ENCODE peak calls at places on chromosomes 3 and 15, in seven cellular contexts. One of them, this sample, is unnamed.

GRCh38 chr3:72844436-72844999 is 3.7 kb downstream of the SHQ1 start:
- DNase-seq in mammary epithelial cell: peak
- DNase-seq in lower leg skin: no peak
- DNase-seq in GM13976: peak
- DNase-seq in SHP77: no peak
- DNase-seq in T-helper 2 cell: no peak
- DNase-seq in globus pallidus: no peak
- DNase-seq in this sample: no peak

GRCh38 chr3:54087581-54088410 is 34.6 kb upstream of the CACNA2D3 start:
- DNase-seq in lower leg skin: no peak
- DNase-seq in mammary epithelial cell: no peak
- DNase-seq in SHP77: no peak
- DNase-seq in GM13976: no peak
- DNase-seq in T-helper 2 cell: no peak
- DNase-seq in globus pallidus: no peak
- DNase-seq in this sample: no peak

GRCh38 chr3:190192807-190193206 is 72.1 kb upstream of the P3H2 start:
- DNase-seq in GM13976: no peak
- DNase-seq in SHP77: no peak
- DNase-seq in globus pallidus: no peak
- DNase-seq in mammary epithelial cell: no peak
- DNase-seq in T-helper 2 cell: no peak
- DNase-seq in lower leg skin: no peak
- DNase-seq in this sample: no peak

GRCh38 chr3:54951405-54951804 is 23.5 kb upstream of the LRTM1 start:
- DNase-seq in SHP77: peak
- DNase-seq in mammary epithelial cell: peak
- DNase-seq in lower leg skin: peak
- DNase-seq in T-helper 2 cell: no peak
- DNase-seq in globus pallidus: peak
- DNase-seq in GM13976: no peak
- DNase-seq in this sample: no peak

GRCh38 chr3:13078158-13078905 is 5.1 kb upstream of the IQSEC1 start:
- DNase-seq in lower leg skin: no peak
- DNase-seq in SHP77: peak
- DNase-seq in T-helper 2 cell: no peak
- DNase-seq in globus pallidus: peak
- DNase-seq in mammary epithelial cell: no peak
- DNase-seq in GM13976: no peak
- DNase-seq in this sample: no peak

GRCh38 chr15:51861557-51862350 is 32.3 kb downstream of the TMOD3 start:
- DNase-seq in SHP77: no peak
- DNase-seq in globus pallidus: no peak
- DNase-seq in T-helper 2 cell: peak
- DNase-seq in GM13976: no peak
- DNase-seq in mammary epithelial cell: no peak
- DNase-seq in lower leg skin: no peak
- DNase-seq in this sample: peak

GRCh38 chr3:176088962-176089383 is 1108.3 kb downstream of the TBL1XR1 start:
- DNase-seq in globus pallidus: no peak
- DNase-seq in mammary epithelial cell: no peak
- DNase-seq in SHP77: no peak
- DNase-seq in GM13976: no peak
- DNase-seq in lower leg skin: no peak
- DNase-seq in T-helper 2 cell: no peak
- DNase-seq in this sample: no peak

GRCh38 chr3:8283180-8283579 is 218.4 kb upstream of the LMCD1 start:
- DNase-seq in SHP77: no peak
- DNase-seq in T-helper 2 cell: no peak
- DNase-seq in globus pallidus: no peak
- DNase-seq in lower leg skin: no peak
- DNase-seq in mammary epithelial cell: no peak
- DNase-seq in GM13976: no peak
- DNase-seq in this sample: no peak

GRCh38 chr15:67571643-67572415 is 29.3 kb downstream of the MAP2K5 start:
- DNase-seq in GM13976: no peak
- DNase-seq in lower leg skin: no peak
- DNase-seq in SHP77: no peak
- DNase-seq in globus pallidus: no peak
- DNase-seq in T-helper 2 cell: no peak
- DNase-seq in mammary epithelial cell: no peak
- DNase-seq in this sample: no peak

GRCh38 chr3:190533511-190534282 is 19.8 kb downstream of the IL1RAP start:
- DNase-seq in T-helper 2 cell: no peak
- DNase-seq in globus pallidus: peak
- DNase-seq in SHP77: no peak
- DNase-seq in GM13976: no peak
- DNase-seq in mammary epithelial cell: peak
- DNase-seq in lower leg skin: peak
- DNase-seq in this sample: no peak

GRCh38 chr15:78841891-78842290 is 30.6 kb upstream of the ADAMTS7 start:
- DNase-seq in mammary epithelial cell: no peak
- DNase-seq in lower leg skin: no peak
- DNase-seq in T-helper 2 cell: no peak
- DNase-seq in SHP77: no peak
- DNase-seq in GM13976: peak
- DNase-seq in globus pallidus: no peak
- DNase-seq in this sample: no peak

GRCh38 chr3:143875566-143875965 is 27.3 kb upstream of the SLC9A9 start:
- DNase-seq in mammary epithelial cell: no peak
- DNase-seq in globus pallidus: no peak
- DNase-seq in lower leg skin: no peak
- DNase-seq in T-helper 2 cell: no peak
- DNase-seq in GM13976: no peak
- DNase-seq in SHP77: no peak
- DNase-seq in this sample: no peak

GRCh38 chr3:125375950-125376679 is 990 bp upstream of the ZNF148 start:
- DNase-seq in mammary epithelial cell: peak
- DNase-seq in lower leg skin: no peak
- DNase-seq in GM13976: no peak
- DNase-seq in globus pallidus: no peak
- DNase-seq in T-helper 2 cell: no peak
- DNase-seq in SHP77: peak
- DNase-seq in this sample: no peak

GRCh38 chr3:171658801-171659200 is 151.5 kb downstream of the PLD1 start:
- DNase-seq in SHP77: no peak
- DNase-seq in mammary epithelial cell: no peak
- DNase-seq in lower leg skin: no peak
- DNase-seq in T-helper 2 cell: no peak
- DNase-seq in GM13976: no peak
- DNase-seq in globus pallidus: no peak
- DNase-seq in this sample: no peak

GRCh38 chr3:120420855-120421570 is 29.8 kb downstream of the FSTL1 start:
- DNase-seq in globus pallidus: peak
- DNase-seq in GM13976: no peak
- DNase-seq in SHP77: no peak
- DNase-seq in lower leg skin: no peak
- DNase-seq in mammary epithelial cell: no peak
- DNase-seq in T-helper 2 cell: no peak
- DNase-seq in this sample: no peak

GRCh38 chr3:173644086-173645082 is 246.8 kb downstream of the NLGN1 start:
- DNase-seq in mammary epithelial cell: no peak
- DNase-seq in SHP77: no peak
- DNase-seq in lower leg skin: no peak
- DNase-seq in GM13976: no peak
- DNase-seq in globus pallidus: no peak
- DNase-seq in T-helper 2 cell: no peak
- DNase-seq in this sample: no peak

GRCh38 chr15:68469162-68470048 is 37.4 kb upstream of the ITGA11 start:
- DNase-seq in T-helper 2 cell: no peak
- DNase-seq in mammary epithelial cell: no peak
- DNase-seq in GM13976: no peak
- DNase-seq in SHP77: no peak
- DNase-seq in lower leg skin: peak
- DNase-seq in globus pallidus: no peak
- DNase-seq in this sample: no peak

GRCh38 chr3:77686560-77686959 is 646.7 kb downstream of the ROBO2 start:
- DNase-seq in SHP77: no peak
- DNase-seq in mammary epithelial cell: no peak
- DNase-seq in T-helper 2 cell: no peak
- DNase-seq in GM13976: no peak
- DNase-seq in globus pallidus: no peak
- DNase-seq in lower leg skin: no peak
- DNase-seq in this sample: no peak

GRCh38 chr3:63705092-63705645 is 52.7 kb downstream of the SNTN start:
- DNase-seq in SHP77: no peak
- DNase-seq in mammary epithelial cell: no peak
- DNase-seq in GM13976: no peak
- DNase-seq in globus pallidus: no peak
- DNase-seq in lower leg skin: no peak
- DNase-seq in T-helper 2 cell: no peak
- DNase-seq in this sample: no peak

GRCh38 chr3:150635526-150635925 is 32.4 kb downstream of the SELENOT start:
- DNase-seq in globus pallidus: peak
- DNase-seq in GM13976: peak
- DNase-seq in lower leg skin: no peak
- DNase-seq in mammary epithelial cell: no peak
- DNase-seq in SHP77: no peak
- DNase-seq in T-helper 2 cell: no peak
- DNase-seq in this sample: no peak

GRCh38 chr15:90690585-90690984 is 26.6 kb upstream of the BLM start:
- DNase-seq in GM13976: no peak
- DNase-seq in lower leg skin: no peak
- DNase-seq in globus pallidus: no peak
- DNase-seq in mammary epithelial cell: no peak
- DNase-seq in T-helper 2 cell: no peak
- DNase-seq in SHP77: no peak
- DNase-seq in this sample: no peak

GRCh38 chr3:55406666-55407425 is 80.3 kb downstream of the WNT5A start:
- DNase-seq in SHP77: no peak
- DNase-seq in mammary epithelial cell: peak
- DNase-seq in T-helper 2 cell: no peak
- DNase-seq in globus pallidus: no peak
- DNase-seq in lower leg skin: no peak
- DNase-seq in GM13976: no peak
- DNase-seq in this sample: no peak

GRCh38 chr3:129560269-129560787 is 17.4 kb downstream of the H1-8 start:
- DNase-seq in GM13976: no peak
- DNase-seq in lower leg skin: no peak
- DNase-seq in T-helper 2 cell: no peak
- DNase-seq in mammary epithelial cell: no peak
- DNase-seq in globus pallidus: no peak
- DNase-seq in SHP77: no peak
- DNase-seq in this sample: no peak

GRCh38 chr3:188092648-188093047 is 61.3 kb upstream of the LPP start:
- DNase-seq in GM13976: no peak
- DNase-seq in lower leg skin: no peak
- DNase-seq in SHP77: no peak
- DNase-seq in T-helper 2 cell: no peak
- DNase-seq in mammary epithelial cell: no peak
- DNase-seq in globus pallidus: no peak
- DNase-seq in this sample: no peak

GRCh38 chr15:63042879-63043340 is 363 bp downstream of the TPM1 start:
- DNase-seq in GM13976: peak
- DNase-seq in globus pallidus: no peak
- DNase-seq in SHP77: no peak
- DNase-seq in lower leg skin: no peak
- DNase-seq in T-helper 2 cell: no peak
- DNase-seq in mammary epithelial cell: no peak
- DNase-seq in this sample: no peak

GRCh38 chr15:35630570-35630969 is 84.6 kb upstream of the DPH6 start:
- DNase-seq in GM13976: no peak
- DNase-seq in mammary epithelial cell: peak
- DNase-seq in T-helper 2 cell: no peak
- DNase-seq in lower leg skin: no peak
- DNase-seq in globus pallidus: no peak
- DNase-seq in SHP77: no peak
- DNase-seq in this sample: no peak

GRCh38 chr3:7288133-7288532 is 427.2 kb downstream of the GRM7 start:
- DNase-seq in T-helper 2 cell: no peak
- DNase-seq in lower leg skin: no peak
- DNase-seq in globus pallidus: no peak
- DNase-seq in mammary epithelial cell: no peak
- DNase-seq in SHP77: no peak
- DNase-seq in GM13976: no peak
- DNase-seq in this sample: no peak

GRCh38 chr3:185822221-185822956 is 2.5 kb downstream of the IGF2BP2 start:
- DNase-seq in SHP77: no peak
- DNase-seq in lower leg skin: no peak
- DNase-seq in mammary epithelial cell: peak
- DNase-seq in T-helper 2 cell: no peak
- DNase-seq in GM13976: no peak
- DNase-seq in globus pallidus: no peak
- DNase-seq in this sample: no peak

GRCh38 chr3:157159037-157159761 is 748 bp downstream of the CCNL1 start:
- DNase-seq in SHP77: peak
- DNase-seq in mammary epithelial cell: peak
- DNase-seq in T-helper 2 cell: peak
- DNase-seq in globus pallidus: peak
- DNase-seq in lower leg skin: peak
- DNase-seq in GM13976: peak
- DNase-seq in this sample: peak

GRCh38 chr15:63122002-63122893 is 587 bp downstream of the LACTB start:
- DNase-seq in globus pallidus: peak
- DNase-seq in SHP77: peak
- DNase-seq in GM13976: peak
- DNase-seq in mammary epithelial cell: peak
- DNase-seq in T-helper 2 cell: peak
- DNase-seq in lower leg skin: peak
- DNase-seq in this sample: peak

GRCh38 chr3:179418610-179419009 is 32.7 kb downstream of the GNB4 start:
- DNase-seq in mammary epithelial cell: no peak
- DNase-seq in SHP77: peak
- DNase-seq in GM13976: no peak
- DNase-seq in globus pallidus: no peak
- DNase-seq in T-helper 2 cell: no peak
- DNase-seq in lower leg skin: no peak
- DNase-seq in this sample: no peak

GRCh38 chr15:93047621-93048425 is 41.2 kb downstream of the RGMA start:
- DNase-seq in lower leg skin: no peak
- DNase-seq in mammary epithelial cell: no peak
- DNase-seq in GM13976: no peak
- DNase-seq in SHP77: no peak
- DNase-seq in globus pallidus: no peak
- DNase-seq in T-helper 2 cell: no peak
- DNase-seq in this sample: no peak

GRCh38 chr3:186487819-186488218 is 56.4 kb downstream of the CRYGS start:
- DNase-seq in mammary epithelial cell: no peak
- DNase-seq in GM13976: no peak
- DNase-seq in T-helper 2 cell: no peak
- DNase-seq in lower leg skin: no peak
- DNase-seq in globus pallidus: no peak
- DNase-seq in SHP77: no peak
- DNase-seq in this sample: no peak

GRCh38 chr3:37862712-37863551 is 1.3 kb downstream of the CTDSPL start:
- DNase-seq in globus pallidus: peak
- DNase-seq in T-helper 2 cell: no peak
- DNase-seq in GM13976: no peak
- DNase-seq in mammary epithelial cell: peak
- DNase-seq in SHP77: no peak
- DNase-seq in lower leg skin: peak
- DNase-seq in this sample: no peak

This sample was measured in effector memory CD4-positive, alpha-beta T cell.